ENCODE peak calls at places on chromosome 17, in four cellular contexts. One of them, this sample, is unnamed.

GRCh38 chr17:8288336-8289102 is at the start of gene RANGRF:
- DNase-seq in GM12878: peak
- DNase-seq in A549: peak
- DNase-seq in HepG2: peak
- DNase-seq in this sample: peak

GRCh38 chr17:79027274-79027924 is 3.4 kb downstream of the C1QTNF1 start:
- DNase-seq in A549: no peak
- DNase-seq in HepG2: peak
- DNase-seq in GM12878: no peak
- DNase-seq in this sample: peak

GRCh38 chr17:27322690-27323508 is 29.0 kb downstream of the WSB1 start:
- DNase-seq in A549: no peak
- DNase-seq in HepG2: no peak
- DNase-seq in GM12878: no peak
- DNase-seq in this sample: no peak

GRCh38 chr17:74987909-74988711 is 678 bp downstream of the CDR2L start:
- DNase-seq in HepG2: no peak
- DNase-seq in GM12878: no peak
- DNase-seq in A549: no peak
- DNase-seq in this sample: peak

GRCh38 chr17:41498276-41498675 is 7.1 kb downstream of the KRT13 start:
- DNase-seq in GM12878: no peak
- DNase-seq in HepG2: no peak
- DNase-seq in A549: no peak
- DNase-seq in this sample: no peak

GRCh38 chr17:58365980-58366595 is 14.1 kb upstream of the SUPT4H1 start:
- DNase-seq in A549: no peak
- DNase-seq in GM12878: no peak
- DNase-seq in HepG2: no peak
- DNase-seq in this sample: no peak

GRCh38 chr17:65018612-65019290 is 37.8 kb downstream of the GNA13 start:
- DNase-seq in A549: no peak
- DNase-seq in GM12878: no peak
- DNase-seq in HepG2: no peak
- DNase-seq in this sample: no peak

GRCh38 chr17:66525338-66525737 is 222.9 kb downstream of the PRKCA start:
- DNase-seq in A549: no peak
- DNase-seq in HepG2: no peak
- DNase-seq in GM12878: no peak
- DNase-seq in this sample: no peak

GRCh38 chr17:73786286-73786743 is 142.1 kb upstream of the SDK2 start:
- DNase-seq in HepG2: no peak
- DNase-seq in GM12878: no peak
- DNase-seq in A549: peak
- DNase-seq in this sample: no peak

GRCh38 chr17:19346351-19347255 is 15.9 kb downstream of the B9D1 start:
- DNase-seq in A549: peak
- DNase-seq in HepG2: peak
- DNase-seq in GM12878: no peak
- DNase-seq in this sample: no peak

GRCh38 chr17:63645775-63646491 is 23.7 kb downstream of the MAP3K3 start:
- DNase-seq in HepG2: no peak
- DNase-seq in GM12878: no peak
- DNase-seq in A549: no peak
- DNase-seq in this sample: no peak

DNA sequence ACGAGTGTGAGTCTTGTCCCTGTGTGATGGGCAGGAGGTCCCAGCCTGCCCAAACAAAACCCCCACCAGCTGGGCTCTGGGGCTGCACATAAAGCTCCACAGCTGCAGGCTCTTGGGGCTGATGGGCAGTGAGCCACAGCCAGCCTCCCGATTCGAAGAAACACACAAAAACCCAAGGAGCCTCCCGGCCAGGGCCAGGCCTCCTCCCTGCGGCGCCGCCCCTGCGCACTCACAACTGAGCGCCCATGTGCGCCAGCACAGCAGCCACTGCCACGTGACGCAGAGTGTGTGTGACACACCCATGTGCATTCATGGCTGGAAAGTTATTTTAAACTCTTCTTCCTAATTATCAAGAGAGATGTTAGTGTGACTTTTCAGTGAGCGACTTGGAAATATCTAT is 30.6 kb upstream of the FAAP100 start:
- DNase-seq in A549: no peak
- DNase-seq in HepG2: no peak
- DNase-seq in GM12878: no peak
- DNase-seq in this sample: no peak
- TF ChIP-seq PBX3 in A549: no peak
- TF ChIP-seq PBX3 in HepG2: no peak
- TF ChIP-seq PBX3 in GM12878: no peak
- TF ChIP-seq PBX3 in this sample: no peak

DNA sequence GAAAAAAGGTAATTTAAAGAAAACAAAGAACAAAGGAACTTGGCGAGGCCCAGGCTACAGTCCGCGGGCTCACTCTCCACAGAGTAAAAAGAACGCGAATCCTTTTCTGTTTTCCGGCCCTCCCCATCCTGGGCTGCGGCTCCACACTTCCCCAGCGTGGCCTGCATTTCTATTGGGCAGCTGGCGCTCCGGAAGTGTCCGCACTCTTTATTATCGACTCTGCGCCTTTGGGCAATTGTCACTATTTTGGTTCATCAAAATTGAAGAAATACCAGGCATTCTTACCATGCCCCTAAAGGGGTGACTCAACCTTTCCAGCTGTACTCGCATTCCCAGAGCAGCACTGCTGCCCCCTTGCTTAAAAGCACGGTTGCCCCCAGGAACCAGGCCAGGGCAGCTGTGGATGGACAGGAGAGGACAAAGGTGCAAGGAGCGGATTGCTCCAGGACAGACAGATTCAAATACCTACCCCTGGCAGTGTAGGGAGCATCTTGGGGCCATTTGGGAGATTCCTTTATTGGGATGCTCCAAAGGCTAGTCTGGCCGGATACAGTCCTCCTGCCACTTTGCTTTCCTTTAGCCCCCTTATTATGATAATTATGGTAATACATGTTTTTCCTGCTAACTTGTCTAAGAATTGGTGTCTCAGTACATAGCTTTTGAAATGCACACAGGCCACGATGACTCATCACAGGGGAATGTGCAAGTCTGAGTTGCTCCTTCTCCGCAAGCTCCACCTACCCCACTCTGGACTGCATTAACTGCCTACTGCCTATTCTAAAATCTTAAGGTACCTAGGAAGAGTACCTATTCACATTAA is 985 bp upstream of the SLFN12 start:
- DNase-seq in GM12878: peak
- DNase-seq in A549: peak
- DNase-seq in HepG2: peak
- DNase-seq in this sample: no peak
- TF ChIP-seq PBX3 in GM12878: no peak
- TF ChIP-seq PBX3 in A549: no peak
- TF ChIP-seq PBX3 in HepG2: no peak
- TF ChIP-seq PBX3 in this sample: no peak

DNA sequence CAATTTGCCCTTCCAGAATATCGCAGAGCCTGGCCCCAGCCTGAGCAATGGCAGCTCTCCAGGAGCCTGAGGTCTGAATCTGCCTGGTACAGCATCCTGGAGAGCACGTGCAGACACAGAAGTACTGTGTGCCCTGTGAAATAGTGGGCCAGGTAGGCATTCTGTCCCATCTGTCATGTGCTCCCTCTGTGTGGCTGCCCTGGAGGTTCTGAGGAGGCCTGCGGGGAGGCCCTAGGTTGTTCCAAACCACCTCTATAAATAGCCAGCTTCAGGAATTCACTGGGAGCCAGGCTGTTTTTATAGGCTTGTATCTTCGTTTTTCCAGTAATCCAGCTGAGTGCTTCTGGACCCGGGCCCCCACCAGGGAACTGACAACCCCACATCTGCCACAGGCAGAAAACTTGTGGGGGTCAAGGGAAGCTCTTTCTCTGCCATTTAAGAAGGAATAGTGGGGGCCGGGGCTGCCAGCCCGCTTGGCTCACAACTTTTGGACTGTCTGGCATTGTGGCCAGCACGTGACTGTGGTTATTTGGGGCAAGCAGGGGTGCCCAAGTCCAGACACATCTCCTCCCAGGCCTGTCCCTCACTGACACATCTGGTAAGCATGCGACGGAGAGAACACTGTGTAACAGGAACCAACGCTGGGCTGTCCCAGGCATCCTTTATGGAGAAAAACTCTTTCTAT is 356.3 kb upstream of the TNRC6C start:
- DNase-seq in GM12878: no peak
- DNase-seq in HepG2: no peak
- DNase-seq in A549: no peak
- DNase-seq in this sample: peak
- TF ChIP-seq PBX3 in GM12878: no peak
- TF ChIP-seq PBX3 in HepG2: no peak
- TF ChIP-seq PBX3 in A549: no peak
- TF ChIP-seq PBX3 in this sample: no peak

DNA sequence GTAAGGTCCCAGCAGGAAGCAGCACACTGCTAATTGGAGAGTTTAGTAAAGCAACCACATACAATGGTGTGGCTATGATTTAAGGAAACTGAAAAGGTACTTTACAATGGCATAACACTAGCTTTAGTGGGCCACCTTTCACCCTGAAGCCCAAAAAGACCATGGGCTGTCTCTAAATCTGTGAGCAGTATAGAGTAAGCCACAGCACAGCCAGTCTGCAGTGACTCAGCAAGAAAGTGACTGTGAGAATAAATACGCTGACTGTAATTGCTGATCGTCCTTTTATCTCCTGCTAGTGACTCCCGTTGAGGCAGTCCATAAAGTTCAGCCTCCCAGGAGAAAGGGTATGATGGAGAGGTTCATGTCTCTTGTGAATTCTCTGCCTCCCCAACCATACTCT is 679.8 kb upstream of the KIF2B start:
- DNase-seq in HepG2: no peak
- DNase-seq in GM12878: no peak
- DNase-seq in A549: no peak
- DNase-seq in this sample: no peak
- TF ChIP-seq PBX3 in HepG2: no peak
- TF ChIP-seq PBX3 in GM12878: no peak
- TF ChIP-seq PBX3 in A549: no peak
- TF ChIP-seq PBX3 in this sample: no peak

GRCh38 chr17:70239391-70239826 is 70.1 kb downstream of the KCNJ2 start:
- DNase-seq in GM12878: no peak
- DNase-seq in HepG2: no peak
- DNase-seq in A549: no peak
- DNase-seq in this sample: no peak

GRCh38 chr17:70238228-70238627 is 68.9 kb downstream of the KCNJ2 start:
- DNase-seq in A549: no peak
- DNase-seq in HepG2: no peak
- DNase-seq in GM12878: no peak
- DNase-seq in this sample: no peak

GRCh38 chr17:70241071-70241470 is 71.7 kb downstream of the KCNJ2 start:
- DNase-seq in A549: no peak
- DNase-seq in GM12878: no peak
- DNase-seq in HepG2: no peak
- DNase-seq in this sample: no peak

GRCh38 chr17:70242781-70243437 is 73.6 kb downstream of the KCNJ2 start:
- DNase-seq in GM12878: no peak
- DNase-seq in HepG2: no peak
- DNase-seq in A549: no peak
- DNase-seq in this sample: no peak
- TF ChIP-seq PBX3 in GM12878: no peak
- TF ChIP-seq PBX3 in HepG2: no peak
- TF ChIP-seq PBX3 in A549: no peak
- TF ChIP-seq PBX3 in this sample: no peak

GRCh38 chr17:31917065-31917529 is 15.6 kb upstream of the UTP6 start:
- DNase-seq in A549: no peak
- DNase-seq in GM12878: no peak
- DNase-seq in HepG2: no peak
- DNase-seq in this sample: no peak

GRCh38 chr17:31915456-31916100 is 14.1 kb upstream of the UTP6 start:
- DNase-seq in A549: no peak
- DNase-seq in HepG2: no peak
- DNase-seq in GM12878: no peak
- DNase-seq in this sample: no peak

GRCh38 chr17:31916496-31917064 is 15.1 kb upstream of the UTP6 start:
- DNase-seq in GM12878: no peak
- DNase-seq in HepG2: no peak
- DNase-seq in A549: no peak
- DNase-seq in this sample: no peak

GRCh38 chr17:31918701-31919128 is 17.2 kb upstream of the UTP6 start:
- DNase-seq in HepG2: peak
- DNase-seq in A549: peak
- DNase-seq in GM12878: no peak
- DNase-seq in this sample: no peak

GRCh38 chr17:31919802-31920525 is 16.8 kb upstream of the SUZ12 start:
- DNase-seq in HepG2: peak
- DNase-seq in A549: no peak
- DNase-seq in GM12878: no peak
- DNase-seq in this sample: no peak
- TF ChIP-seq PBX3 in HepG2: no peak
- TF ChIP-seq PBX3 in A549: no peak
- TF ChIP-seq PBX3 in GM12878: no peak
- TF ChIP-seq PBX3 in this sample: peak

This sample was measured in SK-N-SH.